ENCODE peak calls at places on chromosomes 6 and 20, in four cellular contexts. V is esophagus squamous epithelium, N is PC-9, E is HCT116. S is an unnamed sample.

GRCh38 chr20:53949319-53949839 is 121.0 kb downstream of the BCAS1 start:
- DNase-seq in V (no peak), N (no peak), E (no peak), S (no peak)

GRCh38 chr20:64233725-64234124 is 21.8 kb upstream of the PCMTD2 start:
- DNase-seq in V (no peak), N (no peak), E (no peak), S (no peak)

GRCh38 chr20:54929191-54929590 is 453.8 kb downstream of the DOK5 start:
- DNase-seq in V (no peak), N (no peak), E (no peak), S (no peak)

GRCh38 chr20:2114990-2115681 is 13.5 kb downstream of the STK35 start:
- DNase-seq in V (no peak), N (peak), E (no peak), S (no peak)

GRCh38 chr20:51195990-51196389 is 173.1 kb upstream of the KCNG1 start:
- DNase-seq in V (no peak), N (no peak), E (no peak), S (no peak)

GRCh38 chr20:25389858-25390537 is 637 bp downstream of the ABHD12 start:
- DNase-seq in V (no peak), N (no peak), E (no peak), S (no peak)

GRCh38 chr20:59567585-59568508 is 36.5 kb upstream of the PHACTR3 start:
- DNase-seq in V (no peak), N (peak), E (no peak), S (no peak)

GRCh38 chr6:43510827-43511163 is 649 bp upstream of the LRRC73 start:
- DNase-seq in V (no peak), N (no peak), E (no peak), S (no peak)

GRCh38 chr6:71489736-71490135 is 201.1 kb downstream of the OGFRL1 start:
- DNase-seq in V (no peak), N (peak), E (peak), S (no peak)

GRCh38 chr6:151436814-151437213 is 15.1 kb downstream of the RMND1 start:
- DNase-seq in V (no peak), N (no peak), E (no peak), S (no peak)

GRCh38 chr6:37460805-37461204 is 27.8 kb downstream of the CMTR1 start:
- DNase-seq in V (no peak), N (no peak), E (no peak), S (no peak)

GRCh38 chr6:139370047-139370706 is 4.3 kb downstream of the CITED2 start:
- DNase-seq in V (no peak), N (peak), E (no peak), S (no peak)

GRCh38 chr6:26215200-26216014 is 128.2 kb downstream of the HFE start:
- DNase-seq in V (no peak), N (no peak), E (no peak), S (no peak)

GRCh38 chr6:56222509-56222908 is 24.9 kb downstream of the COL21A1 start:
- DNase-seq in V (no peak), N (no peak), E (no peak), S (no peak)

GRCh38 chr20:57480444-57481152 is 44.3 kb downstream of the CTCFL start:
- DNase-seq in V (no peak), N (no peak), E (no peak), S (no peak)

GRCh38 chr20:38238834-38239233 is 21.7 kb downstream of the KIAA1755 start:
- DNase-seq in V (no peak), N (peak), E (no peak), S (no peak)

GRCh38 chr20:5886788-5887187 is 63.5 kb downstream of the TRMT6 start:
- DNase-seq in V (no peak), N (no peak), E (no peak), S (no peak)

GRCh38 chr6:114084327-114084890 is 113.5 kb upstream of the HDAC2 start:
- DNase-seq in V (no peak), N (no peak), E (no peak), S (no peak)

GRCh38 chr6:45691426-45691825 is 313.7 kb upstream of the SUPT3H start:
- DNase-seq in V (no peak), N (no peak), E (no peak), S (no peak)

GRCh38 chr6:72825265-72825918 is 203.5 kb downstream of the KCNQ5 start:
- DNase-seq in V (no peak), N (peak), E (no peak), S (no peak)

GRCh38 chr6:30615958-30616810 is 859 bp downstream of the PPP1R10 start:
- DNase-seq in V (no peak), N (no peak), E (no peak), S (no peak)

DNA sequence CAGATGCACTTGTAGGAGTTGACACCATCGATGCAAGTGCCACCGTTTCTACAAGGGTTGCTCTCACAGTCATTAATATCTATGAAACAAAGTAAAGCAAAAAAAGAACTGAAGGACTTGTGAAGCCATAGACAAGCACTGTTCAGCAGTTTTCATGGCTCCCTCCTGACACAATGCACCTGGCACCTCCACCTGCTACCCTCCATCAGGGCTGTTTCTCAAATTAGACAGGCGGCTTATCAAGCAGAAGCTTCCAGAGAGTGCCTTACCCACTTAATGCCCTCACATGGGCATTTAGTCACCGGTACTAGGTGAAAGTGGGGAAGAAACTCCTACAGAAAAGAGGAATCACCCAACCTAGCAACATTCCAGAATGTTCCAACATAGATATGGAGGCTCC is 27.8 kb downstream of the JAG1 start:
- DNase-seq in V (no peak), N (no peak), E (no peak), S (no peak)
- H3K4me3 ChIP-seq in V (no peak), N (no peak), E (no peak), S (no peak)

GRCh38 chr20:44719841-44720240 is 4.7 kb downstream of the CCN5 start:
- DNase-seq in V (no peak), N (no peak), E (no peak), S (no peak)
- H3K27ac ChIP-seq in V (peak), N (peak), E (peak), S (peak)

GRCh38 chr6:111604259-111605099 is 1.2 kb downstream of the TRAF3IP2 start:
- DNase-seq in V (no peak), N (peak), E (no peak), S (peak)

GRCh38 chr6:111605100-111605748 is 454 bp downstream of the TRAF3IP2 start:
- DNase-seq in V (no peak), N (peak), E (no peak), S (peak)

GRCh38 chr6:111602481-111603404 is 2.9 kb downstream of the TRAF3IP2 start:
- DNase-seq in V (no peak), N (no peak), E (no peak), S (peak)

GRCh38 chr6:111601875-111602274 is 3.8 kb downstream of the TRAF3IP2 start:
- DNase-seq in V (no peak), N (no peak), E (no peak), S (no peak)

GRCh38 chr6:111603648-111604047 is 2.0 kb downstream of the TRAF3IP2 start:
- DNase-seq in V (no peak), N (no peak), E (no peak), S (no peak)
- H3K4me3 ChIP-seq in V (peak), N (peak), E (no peak), S (peak)

GRCh38 chr6:50681213-50681824 is 32.0 kb upstream of the TFAP2D start:
- DNase-seq in V (no peak), N (no peak), E (no peak), S (no peak)
- H3K27ac ChIP-seq in V (no peak), N (no peak), E (no peak), S (no peak)

GRCh38 chr20:17531537-17532025 is 402 bp upstream of the BFSP1 start:
- DNase-seq in V (no peak), N (no peak), E (no peak), S (no peak)
- H3K4me3 ChIP-seq in V (peak), N (peak), E (peak), S (peak)

GRCh38 chr6:15714658-15715057 is 51.8 kb upstream of the DTNBP1 start:
- DNase-seq in V (no peak), N (no peak), E (no peak), S (no peak)

GRCh38 chr6:15715060-15715459 is 52.2 kb upstream of the DTNBP1 start:
- DNase-seq in V (no peak), N (no peak), E (no peak), S (no peak)

GRCh38 chr6:15716889-15717288 is 54.1 kb upstream of the DTNBP1 start:
- DNase-seq in V (no peak), N (no peak), E (no peak), S (no peak)

GRCh38 chr6:15713325-15713724 is 50.5 kb upstream of the DTNBP1 start:
- DNase-seq in V (no peak), N (no peak), E (no peak), S (no peak)

GRCh38 chr6:15715851-15716250 is 53.0 kb upstream of the DTNBP1 start:
- DNase-seq in V (no peak), N (no peak), E (no peak), S (no peak)
- H3K27ac ChIP-seq in V (no peak), N (no peak), E (no peak), S (no peak)

S was measured in thoracic aorta.